ENCODE peak calls at places on chromosomes 7 and 10, in four cellular contexts. F is amniotic epithelial cell; M is endodermal cell; Q is Jurkat, Clone E6-1. G is an unnamed sample.
A peak's percentile ranks its signal among the peaks of the same experiment; 100 is the strongest.

GRCh38 chr7:25171516-25171915 is 46.5 kb upstream of the CYCS start:
- DNase-seq in F (no peak), M (no peak), Q (no peak), G (no peak)

GRCh38 chr10:18104223-18104872 is 35.9 kb upstream of the CACNB2 start:
- DNase-seq in F (peak; percentile 36), M (peak; percentile 83), Q (peak; percentile 43), G (no peak)

GRCh38 chr7:133364959-133365680 is 112.2 kb downstream of the EXOC4 start:
- DNase-seq in F (no peak), M (no peak), Q (no peak), G (no peak)

GRCh38 chr10:49394933-49395740 is 752 bp downstream of the DRGX start:
- DNase-seq in F (no peak), M (peak; percentile 77), Q (no peak), G (no peak)

GRCh38 chr7:120583835-120584586 is 273.9 kb downstream of the TSPAN12 start:
- DNase-seq in F (peak; percentile 77), M (no peak), Q (no peak), G (peak; percentile 75)

GRCh38 chr7:40802497-40802896 is 667.7 kb downstream of the SUGCT start:
- DNase-seq in F (no peak), M (no peak), Q (no peak), G (no peak)

GRCh38 chr10:24618401-24618800 is 105.3 kb downstream of the ARHGAP21 start:
- DNase-seq in F (no peak), M (no peak), Q (no peak), G (no peak)

GRCh38 chr7:4479367-4480039 is 202.6 kb upstream of the FOXK1 start:
- DNase-seq in F (peak; percentile 49), M (peak; percentile 85), Q (peak; percentile 39), G (no peak)

GRCh38 chr10:124296813-124297788 is 121.6 kb downstream of the OAT start:
- DNase-seq in F (no peak), M (no peak), Q (no peak), G (no peak)

GRCh38 chr10:112739219-112739969 is 210.7 kb upstream of the TCF7L2 start:
- DNase-seq in F (no peak), M (no peak), Q (no peak), G (no peak)

GRCh38 chr10:99681553-99681952 is 22.2 kb downstream of the ENTPD7 start:
- DNase-seq in F (peak; percentile 82), M (no peak), Q (no peak), G (no peak)

GRCh38 chr7:87474533-87475358 is 734 bp downstream of the ABCB4 start:
- DNase-seq in F (peak; percentile 14), M (no peak), Q (no peak), G (no peak)

GRCh38 chr7:43697690-43698089 is 31.6 kb downstream of the COA1 start:
- DNase-seq in F (peak; percentile 21), M (no peak), Q (no peak), G (no peak)

GRCh38 chr10:90912854-90913479 is 7.9 kb downstream of the ANKRD1 start:
- DNase-seq in F (no peak), M (no peak), Q (no peak), G (no peak)

GRCh38 chr10:122407375-122408125 is 33.0 kb downstream of the PLEKHA1 start:
- DNase-seq in F (peak; percentile 26), M (no peak), Q (no peak), G (no peak)

GRCh38 chr7:96710544-96710943 is 898 bp upstream of the SEM1 start:
- DNase-seq in F (no peak), M (no peak), Q (no peak), G (no peak)

GRCh38 chr7:123935436-123936381 is 10.7 kb downstream of the SPAM1 start:
- DNase-seq in F (peak; percentile 1), M (no peak), Q (no peak), G (no peak)

GRCh38 chr10:112754001-112754411 is 196.0 kb upstream of the TCF7L2 start:
- DNase-seq in F (peak; percentile 47), M (no peak), Q (no peak), G (no peak)

GRCh38 chr10:22433875-22434274 is 88.6 kb downstream of the SPAG6 start:
- DNase-seq in F (peak; percentile 95), M (no peak), Q (no peak), G (peak; percentile 87)

GRCh38 chr7:77797734-77798393 is 370 bp downstream of the TMEM60 start:
- DNase-seq in F (no peak), M (peak; percentile 48), Q (no peak), G (no peak)

GRCh38 chr10:88238515-88238914 is 344.6 kb downstream of the RNLS start:
- DNase-seq in F (no peak), M (no peak), Q (no peak), G (no peak)

GRCh38 chr7:130930260-130930659 is 196.3 kb upstream of the KLF14 start:
- DNase-seq in F (peak; percentile 68), M (no peak), Q (no peak), G (no peak)

GRCh38 chr10:78787095-78787494 is 281.7 kb upstream of the ZMIZ1 start:
- DNase-seq in F (no peak), M (no peak), Q (no peak), G (no peak)